ENCODE peak calls at places on chromosomes 1 and 21, in nine cellular contexts. J, A, W, G, Z, B, M, Q and U are unnamed samples.

GRCh38 chr1:31531177-31532000 is 44.9 kb upstream of the TINAGL1 start:
- DNase-seq in A (no peak), Q (no peak), B (no peak), J (no peak), G (no peak), M (no peak), W (no peak), Z (peak; percentile 70), U (no peak)

GRCh38 chr1:17551755-17552234 is 12.3 kb downstream of the ARHGEF10L start:
- DNase-seq in Z (peak; percentile 65), B (peak; percentile 71), Q (no peak), W (peak; percentile 94), J (no peak), G (no peak), M (no peak), A (no peak), U (no peak)

GRCh38 chr1:221567859-221568507 is 173.9 kb downstream of the DUSP10 start:
- DNase-seq in J (no peak), B (no peak), W (no peak), M (no peak), A (no peak), Q (no peak), G (no peak), Z (peak; percentile 33), U (no peak)

GRCh38 chr21:15604424-15604823 is 125.4 kb upstream of the USP25 start:
- DNase-seq in J (no peak), G (no peak), A (no peak), M (no peak), Q (no peak), W (no peak), Z (peak; percentile 32), B (no peak), U (no peak)

GRCh38 chr1:17777330-17777729 is 22.2 kb downstream of the ACTL8 start:
- DNase-seq in W (no peak), G (no peak), M (no peak), J (no peak), Q (no peak), B (no peak), A (no peak), Z (no peak), U (no peak)

GRCh38 chr21:34935452-34935851 is 113.7 kb downstream of the RUNX1 start:
- DNase-seq in M (no peak), J (no peak), B (no peak), A (no peak), Q (no peak), G (no peak), W (no peak), Z (no peak), U (no peak)

GRCh38 chr1:98049370-98050115 is 128.7 kb upstream of the DPYD start:
- DNase-seq in M (no peak), G (no peak), W (no peak), B (peak; percentile 24), Z (peak; percentile 38), J (no peak), A (no peak), Q (peak; percentile 64), U (no peak)

GRCh38 chr1:230572121-230573083 is 69.9 kb upstream of the COG2 start:
- DNase-seq in Z (no peak), G (no peak), M (no peak), B (peak; percentile 42), Q (no peak), A (no peak), W (no peak), J (no peak), U (no peak)

GRCh38 chr1:207826557-207827487 is 75.0 kb downstream of the CD46 start:
- DNase-seq in A (no peak), G (peak; percentile 59), Z (no peak), Q (no peak), W (peak; percentile 71), B (peak; percentile 84), M (no peak), J (peak; percentile 77), U (no peak)

GRCh38 chr1:154405762-154406571 is 824 bp downstream of the IL6R start:
- DNase-seq in M (peak; percentile 26), Q (peak; percentile 72), W (peak; percentile 97), G (peak; percentile 96), B (peak; percentile 77), J (peak; percentile 94), Z (peak; percentile 72), A (peak; percentile 45), U (no peak)

GRCh38 chr1:192580351-192580962 is 4.9 kb downstream of the RGS1 start:
- DNase-seq in B (no peak), Z (peak; percentile 68), M (no peak), W (no peak), A (peak; percentile 9), J (no peak), G (no peak), Q (no peak), U (no peak)

GRCh38 chr1:73781257-73781656 is 416.7 kb downstream of the LRRIQ3 start:
- DNase-seq in J (no peak), B (no peak), Q (no peak), W (no peak), G (no peak), A (no peak), Z (no peak), M (no peak), U (no peak)

GRCh38 chr1:100387209-100387608 is 34.9 kb downstream of the CDC14A start:
- DNase-seq in M (no peak), G (no peak), A (no peak), Q (no peak), Z (peak; percentile 53), W (no peak), J (no peak), B (no peak), U (no peak)

GRCh38 chr1:168218647-168219046 is 7.2 kb upstream of the SFT2D2 start:
- DNase-seq in M (no peak), A (no peak), Z (no peak), J (no peak), W (no peak), B (no peak), G (no peak), Q (no peak), U (no peak)

GRCh38 chr21:33916200-33916567 is 580 bp upstream of the ATP5PO start:
- DNase-seq in G (no peak), B (no peak), M (no peak), A (no peak), W (no peak), Z (no peak), J (no peak), Q (no peak), U (no peak)

GRCh38 chr1:150164769-150165168 is 15.1 kb downstream of the PLEKHO1 start:
- DNase-seq in G (no peak), A (no peak), M (no peak), W (peak; percentile 59), Q (no peak), J (peak; percentile 78), Z (peak; percentile 43), B (no peak), U (no peak)

GRCh38 chr21:42806489-42807140 is 72.7 kb downstream of the WDR4 start:
- DNase-seq in W (no peak), J (no peak), Z (no peak), M (no peak), Q (no peak), G (no peak), B (no peak), A (no peak), U (no peak)
- H3K27ac ChIP-seq in W (no peak overlapping the region), J (no peak overlapping the region), Z (no peak overlapping the region), M (no peak overlapping the region), Q (no peak overlapping the region), G (no peak overlapping the region), B (no peak overlapping the region), A (no peak overlapping the region), U (no peak overlapping the region)

DNA sequence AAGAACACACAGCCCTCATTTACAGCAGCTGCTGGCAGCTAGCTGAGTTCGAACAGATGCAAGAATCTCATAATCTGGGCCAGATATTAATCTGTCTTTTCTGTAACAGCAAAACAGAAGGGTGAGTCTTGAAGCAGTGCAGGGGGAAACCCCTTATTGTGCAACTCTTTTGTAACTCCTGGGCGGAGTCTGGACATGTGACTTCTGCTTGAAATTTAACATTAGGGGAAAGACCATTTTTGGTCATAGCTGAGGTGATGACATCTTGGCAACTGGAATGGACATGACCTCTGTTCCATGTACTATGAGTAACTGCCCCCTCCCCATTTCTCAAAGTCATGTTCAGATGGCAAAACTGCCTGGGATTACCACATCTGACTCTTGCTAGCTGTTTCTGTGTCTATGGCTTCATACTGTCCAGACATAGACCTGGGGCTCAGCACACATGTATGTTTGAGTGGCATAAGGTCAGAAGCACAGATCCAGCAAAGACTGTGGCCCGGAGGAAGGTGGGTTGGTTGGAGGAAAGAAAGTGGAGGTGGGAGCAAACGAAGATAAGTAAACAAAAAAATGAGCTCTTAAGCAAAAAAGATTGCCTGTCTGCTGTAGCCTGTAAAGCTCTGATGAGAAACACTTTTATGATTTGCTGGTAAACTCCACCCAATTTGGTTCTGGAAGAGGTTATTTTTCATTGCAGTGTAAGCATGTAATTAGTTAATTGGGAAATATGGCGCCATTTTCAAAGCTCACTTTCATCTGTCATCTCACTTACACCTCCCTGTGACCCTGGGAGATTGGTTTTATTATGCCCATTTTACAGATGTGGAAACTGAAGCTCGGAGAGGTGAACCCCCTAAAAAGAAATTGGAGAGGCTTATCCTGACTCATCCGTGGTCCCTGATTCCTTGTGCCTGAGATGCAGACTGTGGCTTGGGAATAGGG is 26.1 kb downstream of the ETS2 start:
- DNase-seq in M (peak; percentile 20), W (peak; percentile 91), Z (peak; percentile 98), Q (no peak), B (peak; percentile 68), G (no peak), A (no peak), J (peak; percentile 95), U (no peak)
- H3K27ac ChIP-seq in M (no peak overlapping the region), W (peak overlapping the region; percentile 18), Z (peak overlapping the region; percentile 81), Q (no peak overlapping the region), B (peak overlapping the region; percentile 63), G (peak overlapping the region; percentile 56), A (peak overlapping the region; percentile 34), J (peak overlapping the region; percentile 63), U (no peak overlapping the region)

DNA sequence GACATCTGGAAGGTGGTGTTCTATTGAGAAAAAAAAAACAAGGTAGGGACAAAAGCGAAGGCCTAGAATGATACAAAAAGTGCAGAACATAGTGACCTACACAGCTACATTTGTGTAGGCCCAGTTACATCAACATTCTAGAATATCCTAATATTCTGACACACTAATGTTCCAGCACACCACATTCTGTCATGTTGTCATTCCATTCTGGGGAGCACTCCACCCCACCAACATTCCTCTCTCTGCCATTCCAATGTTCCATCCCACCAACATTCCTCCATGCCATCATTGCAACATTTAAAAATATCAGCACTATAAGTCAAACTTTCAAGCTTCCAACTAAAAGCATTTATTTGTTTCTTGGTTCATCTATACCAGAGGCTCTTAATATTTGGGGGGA is 28.5 kb downstream of the COA7 start:
- DNase-seq in W (no peak), Q (no peak), A (no peak), J (no peak), G (no peak), M (no peak), B (no peak), Z (peak; percentile 48), U (no peak)
- H3K27ac ChIP-seq in W (no peak overlapping the region), Q (no peak overlapping the region), A (no peak overlapping the region), J (no peak overlapping the region), G (peak overlapping the region; percentile 51), M (no peak overlapping the region), B (no peak overlapping the region), Z (no peak overlapping the region), U (no peak overlapping the region)

DNA sequence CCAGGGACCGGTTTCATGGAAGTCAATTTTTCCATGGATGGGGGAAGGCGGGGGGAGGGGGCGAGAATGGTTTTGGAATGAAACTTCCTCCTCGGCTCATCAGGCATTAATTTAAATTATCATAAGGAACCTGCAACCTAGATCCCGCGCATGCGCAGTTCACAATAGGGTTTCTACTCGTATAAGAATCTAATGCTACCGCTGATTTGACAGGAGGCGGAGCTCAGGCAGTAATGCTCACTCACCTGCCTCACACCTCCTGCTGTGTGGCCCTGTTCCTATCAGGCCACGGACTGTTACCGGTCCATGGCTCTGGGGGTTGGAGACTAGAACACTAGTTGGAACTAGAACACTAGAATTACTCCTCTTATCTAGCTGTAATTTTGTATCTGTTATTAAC is 38.0 kb downstream of the PRRX1 start:
- DNase-seq in J (no peak), Q (no peak), Z (no peak), G (no peak), B (no peak), W (no peak), A (no peak), M (no peak), U (no peak)
- H3K27ac ChIP-seq in J (no peak overlapping the region), Q (no peak overlapping the region), Z (no peak overlapping the region), G (no peak overlapping the region), B (no peak overlapping the region), W (peak overlapping the region; percentile 14), A (no peak overlapping the region), M (no peak overlapping the region), U (no peak overlapping the region)